ENCODE peak calls at places on chromosomes 3 and 15, in eight cellular contexts. S, Z, L, N, T, Q, W and X are unnamed samples.

GRCh38 chr3:67329358-67329757 is 325.1 kb downstream of the SUCLG2 start:
- DNase-seq in S (no peak), Z (no peak), L (no peak), N (no peak), T (peak; percentile 7), Q (no peak), W (peak; percentile 42), X (no peak)

GRCh38 chr3:136792931-136793330 is 26.0 kb upstream of the SLC35G2 start:
- DNase-seq in S (no peak), Z (no peak), L (no peak), N (no peak), T (no peak), Q (no peak), W (no peak), X (no peak)

GRCh38 chr15:48250640-48251076 is 44.6 kb downstream of the SLC12A1 start:
- DNase-seq in S (peak; percentile 56), Z (peak; percentile 67), L (no peak), N (no peak), T (peak; percentile 67), Q (peak; percentile 79), W (peak; percentile 25), X (no peak)

GRCh38 chr15:62059818-62060115 is 480 bp downstream of the VPS13C start:
- DNase-seq in S (no peak), Z (peak; percentile 64), L (peak; percentile 15), N (peak; percentile 69), T (peak; percentile 69), Q (peak; percentile 51), W (peak; percentile 61), X (no peak)

GRCh38 chr3:115663414-115663813 is 40.1 kb downstream of the GAP43 start:
- DNase-seq in S (no peak), Z (no peak), L (no peak), N (no peak), T (no peak), Q (no peak), W (no peak), X (no peak)

GRCh38 chr15:81160312-81161214 is 26.5 kb downstream of the CFAP161 start:
- DNase-seq in S (no peak), Z (peak; percentile 78), L (peak; percentile 64), N (no peak), T (peak; percentile 72), Q (peak; percentile 95), W (no peak), X (no peak)

GRCh38 chr3:179853176-179853575 is 183.6 kb downstream of the PEX5L start:
- DNase-seq in S (no peak), Z (no peak), L (no peak), N (no peak), T (no peak), Q (peak; percentile 92), W (no peak), X (no peak)

GRCh38 chr3:155859859-155860258 is 5.6 kb upstream of the SLC33A1 start:
- DNase-seq in S (no peak), Z (no peak), L (no peak), N (no peak), T (no peak), Q (peak; percentile 18), W (peak; percentile 44), X (no peak)

GRCh38 chr3:16423947-16424673 is 89.4 kb downstream of the RFTN1 start:
- DNase-seq in S (no peak), Z (no peak), L (no peak), N (no peak), T (no peak), Q (no peak), W (no peak), X (no peak)

GRCh38 chr3:2896281-2896967 is 213.8 kb downstream of the IL5RA start:
- DNase-seq in S (no peak), Z (no peak), L (no peak), N (no peak), T (peak; percentile 18), Q (no peak), W (no peak), X (no peak)

GRCh38 chr15:75182187-75183131 is 19.2 kb upstream of the C15orf39 start:
- DNase-seq in S (no peak), Z (no peak), L (no peak), N (no peak), T (peak; percentile 56), Q (peak; percentile 28), W (peak; percentile 90), X (no peak)

GRCh38 chr3:173617490-173617889 is 219.9 kb downstream of the NLGN1 start:
- DNase-seq in S (no peak), Z (no peak), L (no peak), N (peak; percentile 50), T (no peak), Q (no peak), W (no peak), X (no peak)

GRCh38 chr3:4754180-4755086 is 224.8 kb upstream of the BHLHE40 start:
- DNase-seq in S (no peak), Z (no peak), L (no peak), N (no peak), T (no peak), Q (no peak), W (no peak), X (no peak)

GRCh38 chr3:167032267-167032876 is 347.7 kb downstream of the ZBBX start:
- DNase-seq in S (peak; percentile 12), Z (peak; percentile 36), L (no peak), N (no peak), T (peak; percentile 81), Q (peak; percentile 39), W (peak; percentile 57), X (no peak)

GRCh38 chr3:28252016-28252415 is 10.6 kb downstream of the CMC1 start:
- DNase-seq in S (no peak), Z (no peak), L (no peak), N (no peak), T (no peak), Q (no peak), W (no peak), X (no peak)

DNA sequence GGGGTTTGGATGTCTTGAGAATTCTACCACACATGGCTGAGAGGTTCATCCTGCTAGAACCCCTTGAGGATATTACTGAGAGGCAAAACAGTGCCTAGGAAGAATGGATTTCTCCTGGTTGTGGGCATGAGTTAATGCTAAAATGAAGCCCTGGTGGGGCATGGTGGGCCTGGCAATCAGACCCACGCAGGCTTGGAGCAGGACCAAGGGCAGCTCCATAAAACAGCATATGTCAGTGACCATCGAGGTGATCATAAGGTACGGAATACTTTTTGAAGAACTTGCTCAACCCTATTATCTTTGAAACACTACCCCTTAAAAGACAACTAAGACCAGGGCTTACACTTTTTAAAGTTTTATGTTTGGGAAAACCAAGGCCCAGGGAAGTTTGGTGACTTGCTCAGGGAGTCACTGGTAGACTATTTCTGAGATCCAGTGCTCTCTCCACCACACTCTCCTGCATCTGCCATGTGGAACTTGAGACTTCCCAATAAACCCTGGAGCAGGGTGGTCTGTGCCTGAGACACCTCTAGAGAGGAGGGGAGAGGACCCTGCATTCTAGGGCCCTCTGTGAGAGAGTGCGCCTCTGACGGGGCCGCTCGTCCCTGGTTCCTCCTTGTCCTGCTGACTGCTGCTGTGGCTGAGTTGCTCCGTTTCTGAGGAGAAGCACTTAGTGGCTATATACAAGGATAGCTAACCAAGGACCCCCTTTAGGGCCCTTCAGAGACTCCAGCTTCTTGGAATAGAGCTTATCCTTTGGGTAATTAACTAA is 28.0 kb upstream of the TIMP4 start:
- DNase-seq in S (no peak), Z (no peak), L (no peak), N (no peak), T (no peak), Q (no peak), W (no peak), X (no peak)
- H3K27ac ChIP-seq in S (no peak overlapping the region), Z (no peak overlapping the region), L (no peak overlapping the region), N (peak overlapping the region; percentile 68), T (peak overlapping the region; percentile 68), Q (peak overlapping the region; percentile 13), W (no peak overlapping the region), X (no peak overlapping the region)

GRCh38 chr3:58218904-58219303 is 8.1 kb upstream of the DNASE1L3 start:
- DNase-seq in S (no peak), Z (no peak), L (no peak), N (no peak), T (no peak), Q (no peak), W (no peak), X (no peak)

GRCh38 chr3:58216496-58217197 is 5.9 kb upstream of the DNASE1L3 start:
- DNase-seq in S (no peak), Z (peak; percentile 82), L (no peak), N (no peak), T (no peak), Q (no peak), W (no peak), X (no peak)

GRCh38 chr3:58215317-58216025 is 4.7 kb upstream of the DNASE1L3 start:
- DNase-seq in S (no peak), Z (peak; percentile 49), L (no peak), N (no peak), T (no peak), Q (no peak), W (no peak), X (no peak)

GRCh38 chr3:58214484-58215316 is 3.9 kb upstream of the DNASE1L3 start:
- DNase-seq in S (no peak), Z (peak; percentile 100), L (no peak), N (peak; percentile 58), T (peak; percentile 37), Q (peak; percentile 42), W (no peak), X (no peak)

GRCh38 chr3:58217209-58217811 is 6.5 kb upstream of the DNASE1L3 start:
- DNase-seq in S (peak; percentile 79), Z (peak; percentile 95), L (peak; percentile 28), N (peak; percentile 86), T (peak; percentile 75), Q (peak; percentile 51), W (peak; percentile 84), X (peak; percentile 37)
- H3K27ac ChIP-seq in S (peak overlapping the region; percentile 17), Z (peak overlapping the region; percentile 77), L (peak overlapping the region; percentile 51), N (peak overlapping the region; percentile 20), T (no peak overlapping the region), Q (no peak overlapping the region), W (peak overlapping the region; percentile 47), X (peak overlapping the region; percentile 9)

DNA sequence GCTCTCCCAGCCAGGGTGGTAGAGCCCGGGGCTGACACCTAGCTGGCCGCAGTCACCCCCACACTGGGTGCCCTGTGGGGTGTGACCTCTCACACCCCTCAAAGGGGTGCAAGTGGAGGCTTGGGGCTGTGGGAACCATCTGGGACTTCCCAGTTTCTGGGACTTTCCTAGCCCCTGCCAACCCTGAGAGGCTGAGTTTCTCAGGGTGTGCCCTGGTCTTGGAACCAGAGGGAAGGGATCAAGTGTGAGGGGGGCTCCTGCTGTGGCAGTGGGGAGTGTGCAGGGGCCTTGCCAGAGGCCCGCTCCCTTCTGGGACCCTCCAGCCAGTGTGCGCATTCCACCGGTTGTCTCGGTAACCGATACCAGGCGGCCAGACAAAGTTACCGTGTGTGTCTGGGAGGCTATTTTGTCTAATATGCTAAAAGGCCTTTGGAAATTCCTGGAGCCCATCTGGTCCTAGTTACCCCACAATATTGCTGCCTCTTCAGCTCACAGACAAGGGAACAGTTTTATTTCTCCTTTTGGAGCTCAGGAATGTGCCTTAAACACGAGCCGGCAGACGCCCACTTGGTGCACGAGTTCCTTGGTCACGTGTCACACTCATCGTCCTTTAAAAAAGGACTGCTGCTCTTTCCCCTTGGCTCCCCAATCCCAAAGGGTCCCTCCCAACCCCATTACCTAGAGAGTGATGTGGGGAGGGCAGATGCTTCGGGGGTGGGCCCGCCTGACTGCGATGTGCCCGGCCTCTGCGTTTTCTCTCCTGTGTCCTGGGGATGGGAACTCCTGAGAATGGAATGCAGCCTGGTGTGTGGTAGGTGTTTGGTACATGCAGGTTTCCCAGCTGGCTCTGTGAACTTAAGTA is 33.2 kb downstream of the HDAC11 start:
- DNase-seq in S (no peak), Z (no peak), L (no peak), N (peak; percentile 5), T (peak; percentile 52), Q (peak; percentile 17), W (no peak), X (no peak)
- H3K27ac ChIP-seq in S (no peak overlapping the region), Z (no peak overlapping the region), L (peak overlapping the region; percentile 80), N (no peak overlapping the region), T (peak overlapping the region; percentile 92), Q (no peak overlapping the region), W (no peak overlapping the region), X (no peak overlapping the region)

GRCh38 chr3:65170357-65171090 is 482.7 kb upstream of the ADAMTS9 start:
- DNase-seq in S (no peak), Z (peak; percentile 82), L (peak; percentile 84), N (peak; percentile 54), T (peak; percentile 76), Q (peak; percentile 85), W (no peak), X (peak; percentile 71)
- H3K27ac ChIP-seq in S (no peak overlapping the region), Z (peak overlapping the region; percentile 39), L (peak overlapping the region; percentile 82), N (no peak overlapping the region), T (peak overlapping the region; percentile 58), Q (no peak overlapping the region), W (no peak overlapping the region), X (no peak overlapping the region)